ENCODE peak calls at places on chromosomes 7 and 10, in five cellular contexts. G is B cell, U is dorsolateral prefrontal cortex, N is A549, T is mesothelial cell of epicardium. W is an unnamed sample.

GRCh38 chr10:43931308-43931930 is 282.7 kb upstream of the ZNF32 start:
- DNase-seq in T (no peak), G (no peak), N (no peak), U (no peak), W (no peak)

GRCh38 chr10:52814506-52814905 is 41.9 kb upstream of the MBL2 start:
- DNase-seq in G (no peak), N (no peak), U (no peak), T (no peak), W (no peak)

GRCh38 chr7:57437581-57437980 is 12.4 kb upstream of the ZNF716 start:
- DNase-seq in T (no peak), G (no peak), N (no peak), U (no peak), W (no peak)

GRCh38 chr10:60305394-60305892 is 84.2 kb downstream of the ANK3 start:
- DNase-seq in G (no peak), N (no peak), U (no peak), T (no peak), W (no peak)

GRCh38 chr10:73998623-73999622 is 1.0 kb downstream of the VCL start:
- DNase-seq in U (no peak), N (peak), G (no peak), T (peak), W (no peak)

GRCh38 chr7:102264367-102264891 is 22.2 kb upstream of the SH2B2 start:
- DNase-seq in T (no peak), U (no peak), N (no peak), G (no peak), W (no peak)

GRCh38 chr7:139479620-139480019 is 3.9 kb downstream of the KLRG2 start:
- DNase-seq in G (no peak), N (no peak), U (no peak), T (no peak), W (no peak)

GRCh38 chr10:59805043-59805442 is 51.8 kb upstream of the MRLN start:
- DNase-seq in T (no peak), N (peak), U (no peak), G (no peak), W (no peak)

GRCh38 chr10:122525788-122526187 is 34.8 kb upstream of the DMBT1 start:
- DNase-seq in U (no peak), T (no peak), G (no peak), N (peak), W (no peak)

GRCh38 chr10:78931333-78932083 is 137.3 kb upstream of the ZMIZ1 start:
- DNase-seq in T (no peak), N (no peak), G (no peak), U (no peak), W (no peak)

GRCh38 chr10:15367296-15367830 is 3.7 kb downstream of the FAM171A1 start:
- DNase-seq in G (no peak), U (no peak), T (no peak), N (no peak), W (no peak)

GRCh38 chr7:120304674-120305073 is 31.7 kb downstream of the KCND2 start:
- DNase-seq in U (no peak), T (no peak), G (no peak), N (no peak), W (no peak)

GRCh38 chr7:13880789-13881188 is 108.7 kb downstream of the ETV1 start:
- DNase-seq in N (no peak), G (no peak), T (no peak), U (no peak), W (no peak)

GRCh38 chr10:1280436-1281401 is 224.5 kb downstream of the WDR37 start:
- DNase-seq in T (no peak), N (no peak), G (no peak), U (no peak), W (no peak)

GRCh38 chr7:117495313-117495712 is 15.5 kb downstream of the CFTR start:
- DNase-seq in U (no peak), N (no peak), T (no peak), G (no peak), W (no peak)

GRCh38 chr10:125084191-125085186 is 75.9 kb downstream of the CTBP2 start:
- DNase-seq in T (no peak), G (no peak), N (peak), U (no peak), W (no peak)

GRCh38 chr7:85191383-85191782 is 4.5 kb upstream of the SEMA3D start:
- DNase-seq in T (no peak), U (no peak), G (no peak), N (peak), W (no peak)

GRCh38 chr10:104122273-104123107 is 519 bp downstream of the SFR1 start:
- DNase-seq in U (no peak), G (no peak), T (no peak), N (peak), W (no peak)

GRCh38 chr10:43824934-43825333 is 176.3 kb upstream of the ZNF32 start:
- DNase-seq in T (no peak), U (no peak), N (no peak), G (no peak), W (no peak)

GRCh38 chr10:22259280-22259679 is 41.5 kb upstream of the EBLN1 start:
- DNase-seq in U (no peak), N (peak), G (no peak), T (no peak), W (no peak)

GRCh38 chr10:105585753-105586152 is 944.7 kb downstream of the SORCS3 start:
- DNase-seq in T (no peak), U (no peak), N (peak), G (no peak), W (no peak)

GRCh38 chr7:6730343-6730633 is 23.5 kb upstream of the ZNF12 start:
- DNase-seq in N (no peak), T (no peak), U (no peak), G (no peak), W (no peak)

GRCh38 chr7:97021443-97022261 is 3.0 kb downstream of the DLX5 start:
- DNase-seq in U (no peak), N (no peak), T (peak), G (no peak), W (no peak)

GRCh38 chr7:148790327-148790726 is 91.6 kb downstream of the CUL1 start:
- DNase-seq in G (no peak), N (no peak), U (no peak), T (no peak), W (no peak)

GRCh38 chr7:155001756-155002410 is 1.0 kb downstream of the PAXIP1 start:
- DNase-seq in N (peak), T (no peak), G (peak), U (no peak), W (no peak)

GRCh38 chr7:36109013-36109627 is 43.9 kb upstream of the EEPD1 start:
- DNase-seq in G (no peak), T (no peak), N (no peak), U (no peak), W (no peak)

GRCh38 chr7:50531401-50531906 is 33.8 kb downstream of the DDC start:
- DNase-seq in N (peak), G (no peak), T (no peak), U (no peak), W (no peak)

GRCh38 chr7:37018954-37019353 is 294.7 kb upstream of the AOAH start:
- DNase-seq in N (no peak), U (no peak), T (no peak), G (no peak), W (no peak)

GRCh38 chr10:22927661-22928403 is at the start of gene ARMC3:
- DNase-seq in N (peak), G (peak), T (peak), U (peak), W (no peak)

GRCh38 chr7:74587435-74588126 is 69.9 kb upstream of the GTF2I start:
- DNase-seq in U (no peak), G (no peak), N (peak), T (peak), W (peak)

GRCh38 chr10:104297697-104298660 is 29.0 kb downstream of the GSTO2 start:
- DNase-seq in N (no peak), U (no peak), T (no peak), G (no peak), W (no peak)

GRCh38 chr7:49624611-49625010 is 148.8 kb upstream of the VWC2 start:
- DNase-seq in G (no peak), T (no peak), N (no peak), U (no peak), W (no peak)

GRCh38 chr10:9010093-9010492 is 955.6 kb downstream of the GATA3 start:
- DNase-seq in T (no peak), U (no peak), G (no peak), N (no peak), W (no peak)

GRCh38 chr10:75894761-75895160 is 463.3 kb downstream of the LRMDA start:
- DNase-seq in U (no peak), N (no peak), G (no peak), T (no peak), W (no peak)

GRCh38 chr7:132723506-132724081 is 147.3 kb upstream of the PLXNA4 start:
- DNase-seq in N (no peak), T (no peak), G (no peak), U (no peak), W (no peak)

GRCh38 chr7:109579876-109580275 is 1010.2 kb downstream of the DNAJB9 start:
- DNase-seq in T (no peak), U (no peak), G (no peak), N (no peak), W (no peak)

GRCh38 chr7:92767427-92767826 is 68.9 kb downstream of the CDK6 start:
- DNase-seq in T (no peak), U (no peak), N (no peak), G (no peak), W (no peak)

GRCh38 chr10:77912576-77912975 is 14.0 kb downstream of the DLG5 start:
- DNase-seq in N (no peak), T (no peak), G (no peak), U (no peak), W (no peak)

GRCh38 chr10:77909755-77910375 is 16.7 kb downstream of the DLG5 start:
- DNase-seq in T (no peak), U (no peak), G (no peak), N (peak), W (no peak)

GRCh38 chr10:77913090-77913489 is 13.5 kb downstream of the DLG5 start:
- DNase-seq in G (no peak), T (no peak), U (no peak), N (no peak), W (no peak)

GRCh38 chr10:77910524-77911145 is 15.9 kb downstream of the DLG5 start:
- DNase-seq in G (no peak), U (no peak), T (no peak), N (no peak), W (no peak)

DNA sequence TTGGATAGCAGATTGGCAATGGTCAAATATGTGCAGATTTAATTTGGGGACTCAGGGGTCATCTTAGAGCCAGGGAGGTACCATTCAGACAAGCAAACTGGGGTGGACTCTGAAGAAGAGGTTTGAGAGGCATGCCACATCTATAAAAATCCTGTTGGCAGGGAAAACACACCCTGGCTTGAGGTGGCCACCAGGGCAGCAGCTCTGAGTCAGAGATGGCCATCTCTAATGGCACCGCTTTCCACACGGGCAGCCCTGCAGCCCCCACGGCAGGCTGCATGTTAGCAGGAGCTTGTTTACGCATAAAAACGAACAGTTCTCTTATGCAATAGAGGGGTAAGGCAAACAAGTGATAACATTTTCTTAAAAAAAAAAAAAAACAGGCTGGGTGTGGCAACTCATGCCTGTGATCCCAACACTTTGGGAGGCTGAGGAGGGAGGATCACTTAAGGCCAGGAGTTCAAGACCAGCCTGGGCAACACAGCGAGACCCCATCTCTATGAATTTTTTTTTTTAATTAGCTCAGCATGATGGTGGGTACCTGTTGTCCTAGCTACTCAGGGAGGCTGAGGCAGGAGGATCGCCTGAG is 14.9 kb downstream of the DLG5 start:
- DNase-seq in T (no peak), N (peak), G (no peak), U (no peak), W (no peak)
- TF ChIP-seq CTCF in T (no peak), N (peak), G (no peak), U (no peak), W (no peak)

GRCh38 chr10:10317151-10317550 is 700.5 kb upstream of the CELF2 start:
- DNase-seq in T (no peak), G (no peak), U (no peak), N (no peak), W (no peak)

GRCh38 chr10:10320981-10321380 is 696.7 kb upstream of the CELF2 start:
- DNase-seq in G (no peak), N (no peak), U (no peak), T (no peak), W (no peak)

GRCh38 chr10:10313099-10313875 is 704.4 kb upstream of the CELF2 start:
- DNase-seq in G (no peak), N (no peak), U (no peak), T (no peak), W (no peak)

GRCh38 chr10:10311966-10312365 is 705.7 kb upstream of the CELF2 start:
- DNase-seq in U (no peak), G (no peak), T (no peak), N (no peak), W (no peak)

GRCh38 chr10:10315989-10316388 is 701.7 kb upstream of the CELF2 start:
- DNase-seq in U (no peak), G (no peak), T (no peak), N (no peak), W (no peak)
- TF ChIP-seq CTCF in U (no peak), G (no peak), T (no peak), N (no peak), W (no peak)

DNA sequence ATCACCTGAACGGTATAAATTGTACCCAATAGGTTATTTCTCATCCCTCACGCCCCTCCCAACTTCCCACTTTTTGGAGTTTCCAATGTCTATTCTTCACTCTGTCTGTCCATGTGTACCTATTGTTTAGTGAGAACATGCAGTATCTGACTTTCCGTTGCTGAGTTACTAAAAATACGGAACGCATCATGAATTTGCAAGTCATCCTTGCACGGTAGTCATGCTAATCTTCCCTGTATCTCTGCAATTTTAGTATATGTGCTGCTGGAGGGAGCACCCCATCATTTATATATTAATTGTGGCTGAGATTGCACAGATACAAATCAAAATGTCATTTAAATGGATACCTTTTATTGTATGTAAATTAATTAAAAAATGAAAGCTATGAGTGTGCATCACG is 75.7 kb upstream of the SFMBT2 start:
- DNase-seq in U (no peak), T (no peak), N (no peak), G (no peak), W (no peak)
- TF ChIP-seq CTCF in U (no peak), T (no peak), N (no peak), G (no peak), W (no peak)

GRCh38 chr10:27099916-27100799 is at the start of gene ANKRD26:
- DNase-seq in N (peak), G (peak), U (peak), T (peak), W (peak)
- TF ChIP-seq CTCF in N (peak), G (no peak), U (peak), T (no peak), W (no peak)

DNA sequence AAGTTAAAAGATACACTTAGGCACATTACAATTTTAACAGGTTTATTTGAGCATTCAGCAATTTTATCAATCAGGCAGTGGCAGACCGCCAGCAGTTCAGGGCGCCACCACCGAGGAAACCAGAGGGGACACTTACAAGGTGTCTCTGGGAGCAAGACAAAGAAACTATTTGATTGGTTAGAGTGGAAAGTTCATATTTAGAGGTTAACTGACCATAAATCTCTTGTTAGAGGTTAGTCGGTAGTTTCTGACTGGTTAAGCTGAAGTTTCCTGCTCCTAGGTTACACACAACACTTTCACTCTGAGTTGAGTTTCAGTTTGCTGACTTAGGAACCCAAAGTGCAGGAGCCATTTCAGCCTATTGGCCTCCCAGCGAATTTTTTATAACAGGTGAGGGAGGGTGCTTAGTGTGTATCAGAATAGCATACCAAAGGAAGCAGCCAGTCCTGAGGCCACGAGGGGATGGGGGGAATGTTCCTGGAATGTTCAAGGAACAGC is 10.8 kb upstream of the PVRIG start:
- DNase-seq in N (no peak), U (no peak), G (no peak), T (no peak), W (no peak)
- TF ChIP-seq CTCF in N (no peak), U (no peak), G (no peak), T (no peak), W (no peak)

DNA sequence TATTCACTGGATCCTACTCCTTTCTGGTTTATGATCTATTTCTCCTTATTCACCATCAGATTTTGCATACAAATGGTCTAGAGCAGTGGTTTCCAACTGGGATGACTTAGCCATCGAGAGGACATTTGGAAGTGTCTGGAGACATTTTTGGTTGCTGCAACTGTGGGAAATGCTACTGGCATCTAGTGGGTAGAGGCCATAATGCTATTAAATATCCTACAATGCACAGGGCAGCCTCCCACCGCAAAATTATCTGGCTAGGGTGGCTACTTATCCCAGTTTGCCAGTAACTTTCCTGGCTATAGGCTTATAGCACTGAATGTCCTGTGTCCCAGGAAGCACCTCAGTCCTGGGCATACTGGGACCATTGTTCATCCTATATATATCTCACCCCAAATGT is 21.5 kb upstream of the DDX50 start:
- DNase-seq in G (no peak), U (no peak), N (no peak), T (no peak), W (no peak)
- TF ChIP-seq CTCF in G (no peak), U (no peak), N (no peak), T (no peak), W (no peak)

GRCh38 chr7:64181586-64181985 is 25.4 kb upstream of the ZNF735 start:
- DNase-seq in G (no peak), N (no peak), U (no peak), T (no peak), W (no peak)

GRCh38 chr7:64183126-64183742 is 23.8 kb upstream of the ZNF735 start:
- DNase-seq in N (no peak), U (no peak), T (no peak), G (peak), W (no peak)

GRCh38 chr7:64183827-64184372 is 23.1 kb upstream of the ZNF735 start:
- DNase-seq in T (no peak), N (no peak), G (no peak), U (no peak), W (no peak)

GRCh38 chr7:64182036-64182790 is 24.8 kb upstream of the ZNF735 start:
- DNase-seq in T (no peak), G (no peak), U (no peak), N (no peak), W (no peak)

GRCh38 chr7:64180989-64181388 is 26.0 kb upstream of the ZNF735 start:
- DNase-seq in T (no peak), N (peak), G (no peak), U (no peak), W (no peak)
- TF ChIP-seq CTCF in T (no peak), N (no peak), G (peak), U (no peak), W (no peak)

DNA sequence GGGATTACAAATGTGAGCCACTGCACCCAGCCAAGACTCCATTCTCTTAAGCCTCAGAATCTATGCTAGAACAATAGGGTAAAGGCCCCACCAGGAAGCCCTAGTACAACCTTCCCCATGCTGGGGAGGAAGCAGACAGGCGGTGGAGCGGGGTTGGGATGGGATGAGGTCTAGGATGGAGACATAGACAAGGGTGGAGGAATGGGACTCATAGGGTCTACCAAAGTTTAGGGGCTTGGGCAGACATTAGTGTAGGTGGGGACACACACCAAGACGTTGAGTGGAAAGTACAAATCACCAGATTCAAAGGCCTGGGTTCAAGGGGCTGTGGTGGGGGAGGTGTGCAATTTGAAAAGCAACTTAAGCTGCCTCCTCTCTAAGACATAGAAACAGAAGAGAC is 19.3 kb downstream of the PRSS2 start:
- DNase-seq in N (no peak), U (no peak), T (no peak), G (no peak), W (no peak)
- TF ChIP-seq CTCF in N (no peak), U (no peak), T (no peak), G (no peak), W (no peak)

W was measured in omental fat pad.